ENCODE peak calls at places on chromosomes 3 and 15, in four cellular contexts. J is adipocyte, U is endodermal cell, Y is endothelial cell of umbilical vein. O is an unnamed sample.
A peak's percentile ranks its signal among the peaks of the same experiment; 100 is the strongest.

GRCh38 chr15:89371145-89372044 is 36.8 kb upstream of the POLG start:
- DNase-seq in J (peak; percentile 20), U (peak; percentile 81), Y (no peak), O (no peak)

GRCh38 chr3:150412599-150413069 is 4.5 kb downstream of the TSC22D2 start:
- DNase-seq in U (no peak), J (peak; percentile 85), Y (peak; percentile 72), O (no peak)

GRCh38 chr3:58659051-58659675 is 7.4 kb downstream of the FAM3D start:
- DNase-seq in Y (peak; percentile 59), U (peak; percentile 88), J (peak; percentile 41), O (no peak)

GRCh38 chr15:49036650-49037545 is 9.3 kb downstream of the SECISBP2L start:
- DNase-seq in J (peak; percentile 55), U (no peak), Y (no peak), O (no peak)

GRCh38 chr15:28901587-28901980 is 15.8 kb downstream of the APBA2 start:
- DNase-seq in Y (no peak), U (no peak), J (no peak), O (no peak)

GRCh38 chr15:39124925-39125625 is 455.8 kb upstream of the THBS1 start:
- DNase-seq in Y (peak; percentile 64), U (no peak), J (no peak), O (no peak)

GRCh38 chr3:193974147-193974546 is 161.8 kb upstream of the HES1 start:
- DNase-seq in Y (peak; percentile 40), J (no peak), U (no peak), O (no peak)

GRCh38 chr15:29101491-29101890 is 168.1 kb downstream of the NSMCE3 start:
- DNase-seq in J (no peak), U (no peak), Y (no peak), O (no peak)

GRCh38 chr15:101463265-101463664 is 26.2 kb downstream of the PCSK6 start:
- DNase-seq in Y (no peak), J (no peak), U (peak; percentile 42), O (no peak)

GRCh38 chr15:92077353-92078080 is 224.0 kb downstream of the SLCO3A1 start:
- DNase-seq in J (peak; percentile 89), Y (peak; percentile 16), U (peak; percentile 92), O (peak; percentile 69)

GRCh38 chr15:39833515-39833981 is 50.9 kb upstream of the FSIP1 start:
- DNase-seq in U (no peak), J (peak; percentile 85), Y (no peak), O (no peak)

GRCh38 chr3:13517253-13517977 is 31.5 kb upstream of the FBLN2 start:
- DNase-seq in J (no peak), U (no peak), Y (no peak), O (no peak)

GRCh38 chr15:59688383-59688887 is 685 bp downstream of the BNIP2 start:
- DNase-seq in U (no peak), Y (peak; percentile 79), J (peak; percentile 85), O (no peak)

GRCh38 chr3:157544501-157545139 is 41.4 kb upstream of the VEPH1 start:
- DNase-seq in J (peak; percentile 69), Y (no peak), U (no peak), O (no peak)

GRCh38 chr15:48458876-48459275 is 127.6 kb downstream of the DUT start:
- DNase-seq in U (no peak), J (peak; percentile 84), Y (no peak), O (no peak)

GRCh38 chr15:62241135-62241770 is 76.2 kb upstream of the C2CD4B start:
- DNase-seq in U (peak; percentile 91), Y (peak; percentile 6), J (no peak), O (no peak)

GRCh38 chr15:92611995-92612745 is 43.4 kb downstream of the FAM174B start:
- DNase-seq in U (no peak), Y (no peak), J (no peak), O (no peak)

GRCh38 chr3:188043891-188044290 is 110.1 kb upstream of the LPP start:
- DNase-seq in Y (no peak), J (no peak), U (no peak), O (no peak)

GRCh38 chr3:188041193-188041592 is 112.8 kb upstream of the LPP start:
- DNase-seq in J (no peak), Y (no peak), U (no peak), O (no peak)

GRCh38 chr3:188046561-188047213 is 107.3 kb upstream of the LPP start:
- DNase-seq in J (peak; percentile 18), Y (peak; percentile 4), U (no peak), O (no peak)

GRCh38 chr3:188037965-188038581 is 115.9 kb upstream of the LPP start:
- DNase-seq in U (no peak), J (no peak), Y (no peak), O (no peak)

DNA sequence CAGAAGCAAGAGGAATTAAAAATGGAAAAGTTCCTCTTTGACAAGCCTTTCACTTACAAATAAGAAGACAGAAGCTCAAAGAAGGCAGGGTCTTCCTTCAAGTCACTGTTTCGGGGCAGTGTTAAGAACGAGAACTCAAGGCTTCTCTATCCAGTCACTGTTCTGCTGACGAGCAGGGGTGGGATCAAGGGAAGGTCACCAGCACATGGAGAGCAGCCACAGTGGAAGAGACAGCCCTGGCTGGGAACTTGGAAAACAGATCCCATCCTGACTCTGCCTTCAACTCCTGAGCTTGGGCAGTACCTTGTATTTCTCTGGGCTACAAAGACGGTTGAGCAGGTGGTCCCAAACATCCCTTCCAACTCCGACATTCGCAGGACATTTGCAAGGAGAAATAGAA is 111.5 kb upstream of the LPP start:
- DNase-seq in J (no peak), U (no peak), Y (no peak), O (no peak)
- H3K4me3 ChIP-seq in J (no peak overlapping the region), U (no peak overlapping the region), Y (no peak overlapping the region), O (no peak overlapping the region)

GRCh38 chr3:71722693-71723092 is 2.5 kb downstream of the EIF4E3 start:
- DNase-seq in J (no peak), U (no peak), Y (no peak), O (no peak)
- H3K9ac ChIP-seq in J (no peak overlapping the region), U (no peak overlapping the region), Y (no peak overlapping the region), O (no peak overlapping the region)

GRCh38 chr3:72055436-72055835 is 270.5 kb upstream of the PROK2 start:
- DNase-seq in Y (no peak), J (no peak), U (no peak), O (no peak)
- H3K4me3 ChIP-seq in Y (no peak overlapping the region), J (no peak overlapping the region), U (no peak overlapping the region), O (no peak overlapping the region)

GRCh38 chr3:52153389-52154096 is 680 bp downstream of the POC1A start:
- DNase-seq in Y (no peak), J (peak; percentile 49), U (peak; percentile 85), O (peak; percentile 44)
- H3K9ac ChIP-seq in Y (peak overlapping the region; percentile 64), J (peak overlapping the region; percentile 90), U (peak overlapping the region; percentile 76), O (peak overlapping the region; percentile 89)

DNA sequence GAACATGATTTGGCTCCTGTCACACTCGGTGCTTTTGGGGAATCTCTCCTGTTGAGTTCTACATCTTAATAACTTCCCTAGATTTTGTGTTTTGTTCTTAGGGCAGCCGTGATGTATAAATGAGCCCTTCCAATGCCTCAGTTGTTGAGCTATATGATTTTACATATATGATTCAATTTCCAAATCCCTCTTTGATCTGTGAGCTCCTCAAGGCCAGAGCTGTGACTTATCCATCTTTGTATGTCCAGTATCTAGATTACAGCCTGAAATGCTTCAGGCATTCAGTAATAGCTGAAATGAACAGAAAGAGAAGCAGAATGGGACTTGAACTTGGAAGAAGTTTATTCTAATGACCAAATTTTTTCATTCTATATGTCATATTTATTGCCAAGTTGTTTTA is 26.6 kb downstream of the CGGBP1 start:
- DNase-seq in U (no peak), Y (no peak), J (peak; percentile 23), O (no peak)
- H3K4me3 ChIP-seq in U (no peak overlapping the region), Y (peak overlapping the region; percentile 92), J (peak overlapping the region; percentile 77), O (peak overlapping the region; percentile 64)

GRCh38 chr3:192892981-192893827 is 24.5 kb downstream of the MB21D2 start:
- DNase-seq in U (peak; percentile 83), J (no peak), Y (peak; percentile 44), O (peak; percentile 22)
- H3K9ac ChIP-seq in U (no peak overlapping the region), J (no peak overlapping the region), Y (no peak overlapping the region), O (no peak overlapping the region)

DNA sequence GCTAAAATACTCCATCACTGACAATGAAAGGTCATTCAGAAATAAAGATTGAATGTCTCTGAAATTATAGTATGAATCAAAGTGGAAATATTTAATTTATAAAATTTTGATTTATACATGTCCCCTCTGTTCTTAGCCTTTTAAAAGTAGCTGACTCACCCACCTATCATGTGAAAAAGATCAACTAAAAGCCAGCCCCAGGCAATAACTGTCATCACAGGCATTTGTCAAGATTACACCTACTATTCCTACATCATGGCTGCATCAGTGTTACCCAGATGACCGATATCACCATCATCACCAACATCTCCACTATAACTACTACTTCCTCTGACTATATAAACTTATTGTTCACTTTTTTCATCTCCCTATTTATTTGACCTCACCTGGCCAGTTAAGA is 14.3 kb upstream of the PIK3R4 start:
- DNase-seq in Y (no peak), J (peak; percentile 25), U (no peak), O (no peak)
- H3K4me3 ChIP-seq in Y (no peak overlapping the region), J (no peak overlapping the region), U (no peak overlapping the region), O (no peak overlapping the region)

GRCh38 chr3:184472723-184473419 is 88.7 kb upstream of the EPHB3 start:
- DNase-seq in J (no peak), Y (peak; percentile 84), U (peak; percentile 22), O (no peak)
- H3K9ac ChIP-seq in J (no peak overlapping the region), Y (no peak overlapping the region), U (no peak overlapping the region), O (no peak overlapping the region)

DNA sequence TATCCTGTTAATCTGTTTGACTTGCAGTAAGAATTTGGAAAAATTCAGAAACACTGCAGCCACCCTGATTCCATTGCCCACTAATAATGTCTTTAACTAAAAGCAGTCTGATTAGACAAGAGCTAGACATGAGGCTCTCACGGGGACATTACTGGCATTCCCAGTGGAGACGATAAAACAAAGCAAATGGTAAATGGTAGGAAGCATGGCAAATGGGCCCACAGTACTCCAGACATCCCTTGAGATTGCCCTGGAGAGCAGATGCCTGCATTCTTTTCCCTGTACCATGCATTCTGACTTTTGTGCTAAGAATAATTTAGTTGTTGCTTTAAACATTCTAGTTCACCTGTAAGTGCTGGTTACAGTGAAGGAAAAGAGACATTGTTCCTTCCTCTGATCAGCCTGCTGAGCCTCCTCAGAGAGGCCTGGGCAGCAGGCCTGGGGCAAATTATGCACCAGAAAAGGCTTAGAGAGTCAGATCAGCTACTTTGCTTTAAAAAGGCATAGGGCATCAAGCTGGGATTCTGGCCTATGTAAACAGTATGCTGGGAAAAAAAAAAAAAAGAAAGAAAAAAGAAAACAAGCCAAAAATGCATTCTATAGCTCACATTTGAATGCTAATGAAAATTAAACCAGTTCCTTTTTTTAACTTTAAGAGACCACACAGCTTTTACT is 204.6 kb downstream of the GABRG3 start:
- DNase-seq in U (no peak), Y (no peak), J (no peak), O (no peak)
- H3K4me3 ChIP-seq in U (no peak overlapping the region), Y (no peak overlapping the region), J (no peak overlapping the region), O (no peak overlapping the region)

GRCh38 chr3:107684431-107684925 is 161.7 kb downstream of the BBX start:
- DNase-seq in Y (no peak), U (peak; percentile 62), J (no peak), O (peak; percentile 36)

GRCh38 chr3:107683447-107683846 is 160.7 kb downstream of the BBX start:
- DNase-seq in Y (no peak), U (no peak), J (peak; percentile 25), O (no peak)

GRCh38 chr3:107681385-107681784 is 158.6 kb downstream of the BBX start:
- DNase-seq in J (no peak), U (no peak), Y (no peak), O (no peak)

GRCh38 chr3:107679911-107680310 is 157.1 kb downstream of the BBX start:
- DNase-seq in J (no peak), Y (no peak), U (no peak), O (no peak)

GRCh38 chr3:107680698-107681097 is 157.9 kb downstream of the BBX start:
- DNase-seq in Y (no peak), J (peak; percentile 21), U (no peak), O (no peak)
- H3K9ac ChIP-seq in Y (no peak overlapping the region), J (no peak overlapping the region), U (no peak overlapping the region), O (no peak overlapping the region)

O was measured in DND-41.